ENCODE peak calls at places on chromosome 17, in eight cellular contexts. One of them, this sample, is unnamed.

GRCh38 chr17:9825751-9826150 is at the start of gene GLP2R:
- DNase-seq in natural killer cell: no peak
- DNase-seq in BE2C: no peak
- DNase-seq in fibroblast of lung: no peak
- DNase-seq in CD4-positive, alpha-beta T cell: no peak
- DNase-seq in esophagus squamous epithelium: no peak
- DNase-seq in HFF-Myc: no peak
- DNase-seq in type B pancreatic cell: no peak
- DNase-seq in this sample: no peak

GRCh38 chr17:17514361-17514992 is 18.3 kb upstream of the RASD1 start:
- DNase-seq in esophagus squamous epithelium: no peak
- DNase-seq in natural killer cell: no peak
- DNase-seq in HFF-Myc: no peak
- DNase-seq in fibroblast of lung: no peak
- DNase-seq in BE2C: no peak
- DNase-seq in type B pancreatic cell: no peak
- DNase-seq in CD4-positive, alpha-beta T cell: no peak
- DNase-seq in this sample: no peak

GRCh38 chr17:58311429-58311894 is 17.1 kb downstream of the TSPOAP1 start:
- DNase-seq in BE2C: no peak
- DNase-seq in type B pancreatic cell: no peak
- DNase-seq in CD4-positive, alpha-beta T cell: no peak
- DNase-seq in natural killer cell: no peak
- DNase-seq in fibroblast of lung: no peak
- DNase-seq in esophagus squamous epithelium: no peak
- DNase-seq in HFF-Myc: no peak
- DNase-seq in this sample: peak

GRCh38 chr17:59680314-59680713 is 26.9 kb downstream of the PTRH2 start:
- DNase-seq in CD4-positive, alpha-beta T cell: no peak
- DNase-seq in type B pancreatic cell: no peak
- DNase-seq in esophagus squamous epithelium: no peak
- DNase-seq in HFF-Myc: no peak
- DNase-seq in fibroblast of lung: no peak
- DNase-seq in natural killer cell: no peak
- DNase-seq in BE2C: no peak
- DNase-seq in this sample: no peak

GRCh38 chr17:54694287-54694887 is 206.3 kb upstream of the TOM1L1 start:
- DNase-seq in fibroblast of lung: no peak
- DNase-seq in natural killer cell: no peak
- DNase-seq in CD4-positive, alpha-beta T cell: no peak
- DNase-seq in esophagus squamous epithelium: no peak
- DNase-seq in type B pancreatic cell: no peak
- DNase-seq in BE2C: peak
- DNase-seq in HFF-Myc: no peak
- DNase-seq in this sample: no peak

GRCh38 chr17:29570521-29570920 is 2.0 kb downstream of the TP53I13 start:
- DNase-seq in HFF-Myc: no peak
- DNase-seq in esophagus squamous epithelium: no peak
- DNase-seq in type B pancreatic cell: peak
- DNase-seq in CD4-positive, alpha-beta T cell: no peak
- DNase-seq in BE2C: no peak
- DNase-seq in natural killer cell: peak
- DNase-seq in fibroblast of lung: no peak
- DNase-seq in this sample: peak

GRCh38 chr17:17496189-17497064 is at the start of gene RASD1:
- DNase-seq in esophagus squamous epithelium: no peak
- DNase-seq in fibroblast of lung: peak
- DNase-seq in HFF-Myc: no peak
- DNase-seq in natural killer cell: peak
- DNase-seq in BE2C: peak
- DNase-seq in CD4-positive, alpha-beta T cell: peak
- DNase-seq in type B pancreatic cell: peak
- DNase-seq in this sample: peak

GRCh38 chr17:79747508-79748295 is 17.0 kb downstream of the ENPP7 start:
- DNase-seq in BE2C: no peak
- DNase-seq in natural killer cell: no peak
- DNase-seq in esophagus squamous epithelium: no peak
- DNase-seq in type B pancreatic cell: no peak
- DNase-seq in HFF-Myc: no peak
- DNase-seq in fibroblast of lung: no peak
- DNase-seq in CD4-positive, alpha-beta T cell: no peak
- DNase-seq in this sample: no peak

GRCh38 chr17:40092581-40092980 is 7.8 kb downstream of the NR1D1 start:
- DNase-seq in natural killer cell: no peak
- DNase-seq in fibroblast of lung: no peak
- DNase-seq in HFF-Myc: no peak
- DNase-seq in esophagus squamous epithelium: no peak
- DNase-seq in type B pancreatic cell: no peak
- DNase-seq in BE2C: no peak
- DNase-seq in CD4-positive, alpha-beta T cell: no peak
- DNase-seq in this sample: no peak

GRCh38 chr17:21352981-21353265 is 23.2 kb upstream of the KCNJ12 start:
- DNase-seq in CD4-positive, alpha-beta T cell: no peak
- DNase-seq in HFF-Myc: no peak
- DNase-seq in type B pancreatic cell: no peak
- DNase-seq in fibroblast of lung: no peak
- DNase-seq in esophagus squamous epithelium: no peak
- DNase-seq in BE2C: no peak
- DNase-seq in natural killer cell: no peak
- DNase-seq in this sample: no peak

GRCh38 chr17:9456265-9456664 is 119.4 kb downstream of the STX8 start:
- DNase-seq in BE2C: no peak
- DNase-seq in natural killer cell: no peak
- DNase-seq in CD4-positive, alpha-beta T cell: no peak
- DNase-seq in esophagus squamous epithelium: no peak
- DNase-seq in HFF-Myc: no peak
- DNase-seq in fibroblast of lung: peak
- DNase-seq in type B pancreatic cell: no peak
- DNase-seq in this sample: no peak

GRCh38 chr17:62000186-62000585 is 64.9 kb downstream of the MED13 start:
- DNase-seq in natural killer cell: no peak
- DNase-seq in BE2C: no peak
- DNase-seq in type B pancreatic cell: no peak
- DNase-seq in CD4-positive, alpha-beta T cell: no peak
- DNase-seq in HFF-Myc: no peak
- DNase-seq in fibroblast of lung: no peak
- DNase-seq in esophagus squamous epithelium: no peak
- DNase-seq in this sample: no peak

GRCh38 chr17:79803421-79803996 is 6.6 kb upstream of the CBX8 start:
- DNase-seq in fibroblast of lung: no peak
- DNase-seq in HFF-Myc: no peak
- DNase-seq in CD4-positive, alpha-beta T cell: no peak
- DNase-seq in BE2C: no peak
- DNase-seq in type B pancreatic cell: no peak
- DNase-seq in natural killer cell: no peak
- DNase-seq in esophagus squamous epithelium: no peak
- DNase-seq in this sample: no peak

GRCh38 chr17:17205368-17206148 is 575 bp downstream of the PLD6 start:
- DNase-seq in natural killer cell: no peak
- DNase-seq in HFF-Myc: no peak
- DNase-seq in esophagus squamous epithelium: no peak
- DNase-seq in type B pancreatic cell: no peak
- DNase-seq in CD4-positive, alpha-beta T cell: peak
- DNase-seq in fibroblast of lung: peak
- DNase-seq in BE2C: peak
- DNase-seq in this sample: no peak

GRCh38 chr17:6592193-6592592 is 35.8 kb upstream of the PITPNM3 start:
- DNase-seq in fibroblast of lung: no peak
- DNase-seq in esophagus squamous epithelium: no peak
- DNase-seq in HFF-Myc: no peak
- DNase-seq in CD4-positive, alpha-beta T cell: no peak
- DNase-seq in BE2C: no peak
- DNase-seq in natural killer cell: no peak
- DNase-seq in type B pancreatic cell: no peak
- DNase-seq in this sample: no peak

GRCh38 chr17:9924735-9925191 is 19.7 kb upstream of the RCVRN start:
- DNase-seq in esophagus squamous epithelium: no peak
- DNase-seq in BE2C: no peak
- DNase-seq in natural killer cell: no peak
- DNase-seq in type B pancreatic cell: no peak
- DNase-seq in CD4-positive, alpha-beta T cell: no peak
- DNase-seq in fibroblast of lung: peak
- DNase-seq in HFF-Myc: no peak
- DNase-seq in this sample: no peak

GRCh38 chr17:58081641-58082340 is 1.4 kb upstream of the DYNLL2 start:
- DNase-seq in CD4-positive, alpha-beta T cell: no peak
- DNase-seq in type B pancreatic cell: peak
- DNase-seq in HFF-Myc: no peak
- DNase-seq in natural killer cell: no peak
- DNase-seq in esophagus squamous epithelium: no peak
- DNase-seq in fibroblast of lung: no peak
- DNase-seq in BE2C: no peak
- DNase-seq in this sample: peak

GRCh38 chr17:27244481-27245223 is 49.3 kb upstream of the WSB1 start:
- DNase-seq in natural killer cell: no peak
- DNase-seq in fibroblast of lung: peak
- DNase-seq in type B pancreatic cell: no peak
- DNase-seq in HFF-Myc: peak
- DNase-seq in CD4-positive, alpha-beta T cell: no peak
- DNase-seq in esophagus squamous epithelium: no peak
- DNase-seq in BE2C: no peak
- DNase-seq in this sample: no peak

GRCh38 chr17:41773190-41773588 is 13.3 kb downstream of the JUP start:
- DNase-seq in esophagus squamous epithelium: no peak
- DNase-seq in BE2C: peak
- DNase-seq in natural killer cell: no peak
- DNase-seq in fibroblast of lung: peak
- DNase-seq in CD4-positive, alpha-beta T cell: no peak
- DNase-seq in HFF-Myc: peak
- DNase-seq in type B pancreatic cell: no peak
- DNase-seq in this sample: no peak

GRCh38 chr17:51397361-51398127 is 137.2 kb downstream of the UTP18 start:
- DNase-seq in BE2C: no peak
- DNase-seq in HFF-Myc: no peak
- DNase-seq in natural killer cell: no peak
- DNase-seq in type B pancreatic cell: no peak
- DNase-seq in esophagus squamous epithelium: no peak
- DNase-seq in CD4-positive, alpha-beta T cell: no peak
- DNase-seq in fibroblast of lung: no peak
- DNase-seq in this sample: no peak

GRCh38 chr17:32520737-32521399 is 34.1 kb downstream of the CDK5R1 start:
- DNase-seq in fibroblast of lung: no peak
- DNase-seq in natural killer cell: no peak
- DNase-seq in esophagus squamous epithelium: no peak
- DNase-seq in HFF-Myc: no peak
- DNase-seq in CD4-positive, alpha-beta T cell: no peak
- DNase-seq in type B pancreatic cell: no peak
- DNase-seq in BE2C: no peak
- DNase-seq in this sample: no peak

GRCh38 chr17:15341385-15341849 is at the start of gene TEKT3:
- DNase-seq in BE2C: peak
- DNase-seq in CD4-positive, alpha-beta T cell: no peak
- DNase-seq in HFF-Myc: no peak
- DNase-seq in natural killer cell: no peak
- DNase-seq in fibroblast of lung: peak
- DNase-seq in type B pancreatic cell: peak
- DNase-seq in esophagus squamous epithelium: no peak
- DNase-seq in this sample: peak

GRCh38 chr17:17833664-17834357 is 3.0 kb downstream of the SREBF1 start:
- DNase-seq in natural killer cell: no peak
- DNase-seq in CD4-positive, alpha-beta T cell: no peak
- DNase-seq in HFF-Myc: no peak
- DNase-seq in fibroblast of lung: no peak
- DNase-seq in BE2C: no peak
- DNase-seq in type B pancreatic cell: no peak
- DNase-seq in esophagus squamous epithelium: no peak
- DNase-seq in this sample: no peak

GRCh38 chr17:55770220-55770870 is 19.5 kb downstream of the PCTP start:
- DNase-seq in fibroblast of lung: peak
- DNase-seq in BE2C: no peak
- DNase-seq in HFF-Myc: no peak
- DNase-seq in esophagus squamous epithelium: no peak
- DNase-seq in CD4-positive, alpha-beta T cell: no peak
- DNase-seq in type B pancreatic cell: no peak
- DNase-seq in natural killer cell: no peak
- DNase-seq in this sample: no peak
- TF ChIP-seq CTCF in fibroblast of lung: peak
- TF ChIP-seq CTCF in BE2C: peak
- TF ChIP-seq CTCF in HFF-Myc: no peak
- TF ChIP-seq CTCF in esophagus squamous epithelium: peak
- TF ChIP-seq CTCF in CD4-positive, alpha-beta T cell: no peak
- TF ChIP-seq CTCF in type B pancreatic cell: peak
- TF ChIP-seq CTCF in natural killer cell: peak
- TF ChIP-seq CTCF in this sample: peak

GRCh38 chr17:82528484-82529265 is 9.1 kb downstream of the FOXK2 start:
- DNase-seq in natural killer cell: no peak
- DNase-seq in fibroblast of lung: peak
- DNase-seq in CD4-positive, alpha-beta T cell: no peak
- DNase-seq in type B pancreatic cell: no peak
- DNase-seq in esophagus squamous epithelium: no peak
- DNase-seq in HFF-Myc: no peak
- DNase-seq in BE2C: peak
- DNase-seq in this sample: no peak
- TF ChIP-seq CTCF in natural killer cell: no peak
- TF ChIP-seq CTCF in fibroblast of lung: peak
- TF ChIP-seq CTCF in CD4-positive, alpha-beta T cell: no peak
- TF ChIP-seq CTCF in type B pancreatic cell: peak
- TF ChIP-seq CTCF in esophagus squamous epithelium: peak
- TF ChIP-seq CTCF in HFF-Myc: no peak
- TF ChIP-seq CTCF in BE2C: peak
- TF ChIP-seq CTCF in this sample: peak

GRCh38 chr17:78689029-78689428 is 93.0 kb downstream of the CYTH1 start:
- DNase-seq in BE2C: no peak
- DNase-seq in esophagus squamous epithelium: no peak
- DNase-seq in fibroblast of lung: no peak
- DNase-seq in natural killer cell: no peak
- DNase-seq in CD4-positive, alpha-beta T cell: no peak
- DNase-seq in type B pancreatic cell: no peak
- DNase-seq in HFF-Myc: no peak
- DNase-seq in this sample: no peak
- TF ChIP-seq CTCF in BE2C: peak
- TF ChIP-seq CTCF in esophagus squamous epithelium: no peak
- TF ChIP-seq CTCF in fibroblast of lung: no peak
- TF ChIP-seq CTCF in natural killer cell: peak
- TF ChIP-seq CTCF in CD4-positive, alpha-beta T cell: no peak
- TF ChIP-seq CTCF in type B pancreatic cell: no peak
- TF ChIP-seq CTCF in HFF-Myc: no peak
- TF ChIP-seq CTCF in this sample: peak

DNA sequence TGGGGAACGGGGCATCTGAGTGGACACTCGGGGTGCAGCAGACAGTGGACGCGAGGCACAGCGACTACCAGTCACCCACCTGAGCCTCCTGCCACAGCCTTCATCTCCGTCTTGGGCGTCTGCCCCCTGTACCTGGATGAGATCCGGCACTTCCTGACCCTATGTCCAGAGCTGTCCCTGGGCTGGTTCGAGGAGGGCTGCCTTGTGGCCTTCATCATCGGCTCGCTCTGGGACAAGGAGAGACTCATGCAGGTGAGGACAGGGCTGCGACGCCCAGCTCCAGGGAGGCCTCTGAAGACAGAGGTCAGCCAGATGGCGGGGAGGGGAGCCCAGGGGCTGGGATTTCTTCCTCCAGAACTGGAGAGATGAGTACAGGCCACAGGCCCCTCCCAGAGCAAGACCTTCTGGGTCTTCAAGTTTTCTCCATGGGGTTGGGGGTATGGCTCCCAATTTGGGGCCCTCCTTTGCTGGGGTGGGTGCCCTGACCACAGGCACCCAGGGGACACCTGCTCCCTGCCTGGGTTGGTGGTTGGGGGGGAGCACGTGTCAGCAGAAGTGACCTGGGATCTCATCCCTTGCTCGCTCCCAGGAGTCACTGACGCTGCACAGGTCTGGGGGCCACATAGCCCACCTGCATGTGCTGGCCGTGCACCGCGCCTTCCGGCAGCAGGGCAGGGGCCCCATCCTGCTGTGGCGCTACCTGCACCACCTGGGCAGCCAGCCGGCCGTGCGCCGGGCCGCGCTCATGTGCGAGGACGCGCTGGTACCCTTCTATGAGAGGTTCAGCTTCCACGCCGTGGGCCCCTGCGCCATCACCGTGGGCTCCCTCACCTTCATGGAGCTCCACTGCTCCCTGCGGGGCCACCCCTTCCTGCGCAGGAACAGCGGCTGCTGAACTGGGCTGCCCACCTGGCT is 1.9 kb downstream of the AANAT start:
- DNase-seq in CD4-positive, alpha-beta T cell: no peak
- DNase-seq in HFF-Myc: no peak
- DNase-seq in BE2C: no peak
- DNase-seq in natural killer cell: no peak
- DNase-seq in esophagus squamous epithelium: no peak
- DNase-seq in fibroblast of lung: no peak
- DNase-seq in type B pancreatic cell: no peak
- DNase-seq in this sample: no peak
- TF ChIP-seq CTCF in CD4-positive, alpha-beta T cell: no peak
- TF ChIP-seq CTCF in HFF-Myc: no peak
- TF ChIP-seq CTCF in BE2C: no peak
- TF ChIP-seq CTCF in natural killer cell: no peak
- TF ChIP-seq CTCF in esophagus squamous epithelium: no peak
- TF ChIP-seq CTCF in fibroblast of lung: no peak
- TF ChIP-seq CTCF in type B pancreatic cell: no peak
- TF ChIP-seq CTCF in this sample: no peak

This sample was measured in osteocyte.